ENCODE peak calls at places on chromosomes 3 and 15, in four cellular contexts. One of them, this sample, is unnamed.

GRCh38 chr3:58272891-58273290 is 33.2 kb upstream of the RPP14 start:
- DNase-seq in IMR-90: peak
- DNase-seq in H1: no peak
- DNase-seq in neuronal stem cell: no peak
- DNase-seq in this sample: no peak

GRCh38 chr3:133451309-133451708 is 51.5 kb downstream of the BFSP2 start:
- DNase-seq in IMR-90: no peak
- DNase-seq in H1: no peak
- DNase-seq in neuronal stem cell: no peak
- DNase-seq in this sample: no peak

GRCh38 chr3:143443851-143444331 is 324.3 kb downstream of the CHST2 start:
- DNase-seq in IMR-90: peak
- DNase-seq in H1: no peak
- DNase-seq in neuronal stem cell: no peak
- DNase-seq in this sample: peak

GRCh38 chr3:106560451-106560966 is 691.7 kb upstream of the CBLB start:
- DNase-seq in IMR-90: peak
- DNase-seq in H1: no peak
- DNase-seq in neuronal stem cell: no peak
- DNase-seq in this sample: peak

GRCh38 chr15:44029940-44030568 is 165.0 kb downstream of the FRMD5 start:
- DNase-seq in IMR-90: peak
- DNase-seq in H1: no peak
- DNase-seq in neuronal stem cell: no peak
- DNase-seq in this sample: no peak

GRCh38 chr15:69734699-69735098 is 282.1 kb downstream of the RPLP1 start:
- DNase-seq in IMR-90: no peak
- DNase-seq in H1: no peak
- DNase-seq in neuronal stem cell: no peak
- DNase-seq in this sample: no peak

GRCh38 chr15:100704281-100705055 is 102.1 kb downstream of the ASB7 start:
- DNase-seq in IMR-90: peak
- DNase-seq in H1: no peak
- DNase-seq in neuronal stem cell: no peak
- DNase-seq in this sample: no peak

GRCh38 chr3:30347679-30348216 is 258.7 kb upstream of the TGFBR2 start:
- DNase-seq in IMR-90: peak
- DNase-seq in H1: no peak
- DNase-seq in neuronal stem cell: no peak
- DNase-seq in this sample: no peak

GRCh38 chr3:169666501-169667379 is 3.2 kb upstream of the MECOM start:
- DNase-seq in IMR-90: no peak
- DNase-seq in H1: no peak
- DNase-seq in neuronal stem cell: peak
- DNase-seq in this sample: no peak

GRCh38 chr3:177733936-177734335 is 536.7 kb upstream of the TBL1XR1 start:
- DNase-seq in IMR-90: no peak
- DNase-seq in H1: no peak
- DNase-seq in neuronal stem cell: no peak
- DNase-seq in this sample: no peak

GRCh38 chr3:112649478-112649735 is 8.5 kb upstream of the CCDC80 start:
- DNase-seq in IMR-90: peak
- DNase-seq in H1: no peak
- DNase-seq in neuronal stem cell: no peak
- DNase-seq in this sample: peak

GRCh38 chr15:67731112-67731761 is 94.1 kb upstream of the SKOR1 start:
- DNase-seq in IMR-90: no peak
- DNase-seq in H1: no peak
- DNase-seq in neuronal stem cell: no peak
- DNase-seq in this sample: no peak

GRCh38 chr3:53809764-53810400 is 36.3 kb downstream of the CHDH start:
- DNase-seq in IMR-90: no peak
- DNase-seq in H1: no peak
- DNase-seq in neuronal stem cell: no peak
- DNase-seq in this sample: no peak

GRCh38 chr3:184560992-184561328 is 625 bp upstream of the EPHB3 start:
- DNase-seq in IMR-90: no peak
- DNase-seq in H1: no peak
- DNase-seq in neuronal stem cell: no peak
- DNase-seq in this sample: no peak

GRCh38 chr15:69413822-69414701 is at the start of gene KIF23:
- DNase-seq in IMR-90: peak
- DNase-seq in H1: peak
- DNase-seq in neuronal stem cell: peak
- DNase-seq in this sample: peak

GRCh38 chr15:58666957-58667356 is 82.5 kb downstream of the ADAM10 start:
- DNase-seq in IMR-90: peak
- DNase-seq in H1: no peak
- DNase-seq in neuronal stem cell: no peak
- DNase-seq in this sample: no peak

GRCh38 chr3:171374661-171375285 is 85.4 kb downstream of the TNIK start:
- DNase-seq in IMR-90: peak
- DNase-seq in H1: no peak
- DNase-seq in neuronal stem cell: no peak
- DNase-seq in this sample: peak

GRCh38 chr3:171374260-171374659 is 85.9 kb downstream of the TNIK start:
- DNase-seq in IMR-90: peak
- DNase-seq in H1: no peak
- DNase-seq in neuronal stem cell: no peak
- DNase-seq in this sample: no peak

GRCh38 chr3:171377859-171378258 is 82.3 kb downstream of the TNIK start:
- DNase-seq in IMR-90: no peak
- DNase-seq in H1: no peak
- DNase-seq in neuronal stem cell: no peak
- DNase-seq in this sample: no peak

GRCh38 chr3:171376125-171376947 is 83.9 kb downstream of the TNIK start:
- DNase-seq in IMR-90: peak
- DNase-seq in H1: no peak
- DNase-seq in neuronal stem cell: no peak
- DNase-seq in this sample: peak

GRCh38 chr3:171375704-171376103 is 84.5 kb downstream of the TNIK start:
- DNase-seq in IMR-90: no peak
- DNase-seq in H1: no peak
- DNase-seq in neuronal stem cell: no peak
- DNase-seq in this sample: no peak
- H2AK5ac ChIP-seq in IMR-90: no peak
- H2AK5ac ChIP-seq in H1: no peak
- H2AK5ac ChIP-seq in neuronal stem cell: no peak
- H2AK5ac ChIP-seq in this sample: no peak

DNA sequence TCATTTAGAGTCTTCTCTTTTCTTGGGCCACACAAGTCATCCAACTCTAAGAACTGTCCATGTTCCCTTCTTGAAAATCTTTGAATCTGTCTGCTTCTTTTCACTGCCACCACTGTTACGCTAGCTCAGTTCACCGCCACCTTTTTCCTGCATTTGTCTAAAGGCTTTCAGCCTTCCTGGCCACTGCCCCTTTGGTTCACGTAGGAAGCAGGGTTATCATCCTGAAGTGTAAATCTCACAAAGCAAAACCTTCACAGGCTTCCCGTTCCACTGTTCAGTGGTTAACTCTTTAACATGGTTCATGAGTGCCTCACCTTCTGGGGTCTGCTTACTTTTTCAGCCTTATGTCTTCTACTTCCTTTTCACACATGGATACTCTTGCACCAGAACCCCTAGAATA is 26.3 kb upstream of the CCDC39 start:
- DNase-seq in IMR-90: no peak
- DNase-seq in H1: no peak
- DNase-seq in neuronal stem cell: no peak
- DNase-seq in this sample: no peak
- H2AK5ac ChIP-seq in IMR-90: no peak
- H2AK5ac ChIP-seq in H1: no peak
- H2AK5ac ChIP-seq in neuronal stem cell: no peak
- H2AK5ac ChIP-seq in this sample: no peak

GRCh38 chr15:82540984-82541431 is 751 bp upstream of the RPS17 start:
- DNase-seq in IMR-90: peak
- DNase-seq in H1: no peak
- DNase-seq in neuronal stem cell: peak
- DNase-seq in this sample: no peak
- H2AK5ac ChIP-seq in IMR-90: peak
- H2AK5ac ChIP-seq in H1: no peak
- H2AK5ac ChIP-seq in neuronal stem cell: peak
- H2AK5ac ChIP-seq in this sample: peak

GRCh38 chr3:5186854-5187151 is 704 bp upstream of the EDEM1 start:
- DNase-seq in IMR-90: peak
- DNase-seq in H1: no peak
- DNase-seq in neuronal stem cell: no peak
- DNase-seq in this sample: peak

GRCh38 chr3:5190147-5190791 is 2.8 kb downstream of the EDEM1 start:
- DNase-seq in IMR-90: no peak
- DNase-seq in H1: no peak
- DNase-seq in neuronal stem cell: no peak
- DNase-seq in this sample: peak

GRCh38 chr3:5187152-5187919 is at the start of gene EDEM1:
- DNase-seq in IMR-90: peak
- DNase-seq in H1: peak
- DNase-seq in neuronal stem cell: peak
- DNase-seq in this sample: peak

GRCh38 chr3:5187920-5188418 is 462 bp downstream of the EDEM1 start:
- DNase-seq in IMR-90: peak
- DNase-seq in H1: no peak
- DNase-seq in neuronal stem cell: no peak
- DNase-seq in this sample: peak

DNA sequence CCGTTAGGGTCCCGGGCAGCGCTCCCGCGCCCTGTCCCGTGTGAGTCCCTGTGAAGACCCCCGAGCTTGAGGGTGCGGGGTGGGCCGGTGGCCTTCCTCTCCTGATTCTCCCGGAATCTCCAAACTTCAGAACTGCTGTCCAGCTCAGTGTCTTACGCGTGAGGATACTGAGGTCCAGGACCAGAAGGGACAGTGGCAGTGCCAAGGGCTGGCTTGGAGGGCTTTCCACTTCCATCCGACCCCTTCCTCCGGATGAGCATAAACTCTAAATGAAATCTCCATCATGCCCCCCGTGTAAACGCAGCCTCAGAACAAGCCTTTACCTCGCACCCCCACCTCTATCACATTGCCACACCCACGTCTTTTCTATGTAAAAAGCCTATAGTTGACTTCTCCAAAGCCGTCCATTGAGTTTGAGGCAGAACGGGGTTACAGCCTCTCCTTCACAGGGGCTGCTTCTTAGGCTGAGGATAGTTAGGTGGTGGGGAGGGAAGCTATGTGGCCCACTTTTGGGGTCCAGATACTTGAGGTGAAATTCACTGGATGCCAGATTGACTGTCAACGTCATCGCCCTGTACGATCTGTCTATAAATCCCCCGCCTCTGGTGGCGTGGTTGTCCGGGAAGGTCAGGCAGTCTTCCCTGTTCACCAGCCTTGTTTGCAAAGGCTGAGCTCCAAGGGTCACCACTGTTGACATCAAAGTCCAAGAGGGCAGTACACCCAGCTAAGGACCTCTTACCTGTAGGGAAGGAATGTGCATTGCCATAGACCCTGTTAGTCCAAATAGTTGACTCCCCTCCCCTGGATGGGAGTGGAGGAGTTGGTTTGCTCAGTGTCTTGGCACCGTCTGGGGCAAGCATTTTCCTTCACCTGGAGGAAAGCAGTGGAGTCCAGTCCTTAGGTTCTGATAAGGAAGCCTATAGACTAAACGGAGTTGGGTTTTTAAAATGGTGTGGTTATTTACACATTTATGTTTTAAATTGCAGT is 1.2 kb downstream of the EDEM1 start:
- DNase-seq in IMR-90: peak
- DNase-seq in H1: no peak
- DNase-seq in neuronal stem cell: peak
- DNase-seq in this sample: peak
- H2AK5ac ChIP-seq in IMR-90: peak
- H2AK5ac ChIP-seq in H1: no peak
- H2AK5ac ChIP-seq in neuronal stem cell: no peak
- H2AK5ac ChIP-seq in this sample: no peak

GRCh38 chr3:57060089-57060829 is at the start of gene SPATA12:
- DNase-seq in IMR-90: peak
- DNase-seq in H1: peak
- DNase-seq in neuronal stem cell: no peak
- DNase-seq in this sample: peak
- H2AK5ac ChIP-seq in IMR-90: no peak
- H2AK5ac ChIP-seq in H1: peak
- H2AK5ac ChIP-seq in neuronal stem cell: no peak
- H2AK5ac ChIP-seq in this sample: no peak

DNA sequence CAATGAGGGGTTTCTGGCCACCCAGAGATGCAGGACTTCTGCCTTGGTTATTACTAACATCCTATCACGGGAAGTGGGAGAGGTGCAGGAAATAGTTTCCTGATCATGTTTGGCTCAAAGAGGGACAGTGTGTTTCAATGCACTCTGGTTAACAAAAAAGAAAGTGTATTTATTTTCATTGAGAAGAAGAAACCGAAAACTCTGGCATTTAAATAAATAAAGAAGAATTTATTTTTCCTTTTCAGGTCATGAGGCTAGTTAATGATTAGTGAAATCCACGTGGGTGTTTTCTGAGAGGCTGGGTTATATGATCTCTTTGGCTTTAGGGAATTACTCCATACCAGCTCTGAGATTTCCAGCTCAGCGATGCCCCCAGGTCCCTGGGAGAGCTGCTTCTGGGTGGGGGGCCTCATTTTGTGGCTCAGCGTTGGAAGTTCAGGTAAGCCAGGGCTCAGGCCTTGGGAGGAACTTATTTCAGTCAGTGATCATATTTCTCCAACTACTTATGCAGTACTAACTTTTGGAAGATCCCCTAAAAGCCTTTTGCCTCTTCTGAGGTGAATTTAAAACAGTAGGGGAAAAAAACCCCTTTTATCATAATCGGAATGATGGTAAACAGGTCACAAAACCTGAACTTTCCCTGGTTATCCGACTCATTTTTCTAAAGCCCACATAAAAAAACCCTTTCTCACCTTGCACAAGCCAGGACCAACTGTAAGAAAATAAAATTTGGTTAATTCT is at the start of gene PLA1A:
- DNase-seq in IMR-90: no peak
- DNase-seq in H1: no peak
- DNase-seq in neuronal stem cell: no peak
- DNase-seq in this sample: no peak
- H2AK5ac ChIP-seq in IMR-90: no peak
- H2AK5ac ChIP-seq in H1: no peak
- H2AK5ac ChIP-seq in neuronal stem cell: no peak
- H2AK5ac ChIP-seq in this sample: no peak